ENCODE peak calls at places on chromosomes 4 and X, in nine cellular contexts. One of them, this sample, is unnamed.

GRCh38 chr4:53068755-53069154 is 206.6 kb downstream of the RASL11B start:
- DNase-seq in mesendoderm: no peak
- DNase-seq in transverse colon: no peak
- DNase-seq in ELF-1: no peak
- DNase-seq in M059J: peak; percentile 85
- DNase-seq in ELR: peak; percentile 50
- DNase-seq in Daoy: peak; percentile 7
- DNase-seq in GM20000: no peak
- DNase-seq in AG10803: peak; percentile 11
- DNase-seq in this sample: peak; percentile 15

GRCh38 chr4:128796934-128797333 is 12.6 kb upstream of the JADE1 start:
- DNase-seq in mesendoderm: no peak
- DNase-seq in transverse colon: no peak
- DNase-seq in ELF-1: no peak
- DNase-seq in M059J: peak; percentile 5
- DNase-seq in ELR: peak; percentile 36
- DNase-seq in Daoy: peak; percentile 22
- DNase-seq in GM20000: no peak
- DNase-seq in AG10803: peak; percentile 9
- DNase-seq in this sample: no peak

GRCh38 chr4:87491436-87491835 is 37.7 kb downstream of the SPARCL1 start:
- DNase-seq in mesendoderm: no peak
- DNase-seq in transverse colon: no peak
- DNase-seq in ELF-1: no peak
- DNase-seq in M059J: no peak
- DNase-seq in ELR: no peak
- DNase-seq in Daoy: no peak
- DNase-seq in GM20000: no peak
- DNase-seq in AG10803: no peak
- DNase-seq in this sample: no peak

GRCh38 chr4:83503974-83504373 is 19.1 kb upstream of the ABRAXAS1 start:
- DNase-seq in mesendoderm: no peak
- DNase-seq in transverse colon: no peak
- DNase-seq in ELF-1: no peak
- DNase-seq in M059J: no peak
- DNase-seq in ELR: no peak
- DNase-seq in Daoy: no peak
- DNase-seq in GM20000: no peak
- DNase-seq in AG10803: no peak
- DNase-seq in this sample: no peak

GRCh38 chr4:80070880-80071620 is 2.0 kb downstream of the ANTXR2 start:
- DNase-seq in mesendoderm: no peak
- DNase-seq in transverse colon: no peak
- DNase-seq in ELF-1: no peak
- DNase-seq in M059J: no peak
- DNase-seq in ELR: no peak
- DNase-seq in Daoy: no peak
- DNase-seq in GM20000: no peak
- DNase-seq in AG10803: peak; percentile 37
- DNase-seq in this sample: no peak

GRCh38 chrX:119784747-119785446 is 6.5 kb downstream of the RPL39 start:
- DNase-seq in mesendoderm: peak; percentile 32
- DNase-seq in transverse colon: peak; percentile 49
- DNase-seq in ELF-1: peak; percentile 79
- DNase-seq in M059J: peak; percentile 42
- DNase-seq in ELR: peak; percentile 52
- DNase-seq in Daoy: peak; percentile 19
- DNase-seq in GM20000: no peak
- DNase-seq in AG10803: peak; percentile 27
- DNase-seq in this sample: peak; percentile 40

GRCh38 chr4:26717332-26717731 is 133.4 kb downstream of the TBC1D19 start:
- DNase-seq in mesendoderm: peak; percentile 8
- DNase-seq in transverse colon: no peak
- DNase-seq in ELF-1: no peak
- DNase-seq in M059J: peak; percentile 74
- DNase-seq in ELR: peak; percentile 88
- DNase-seq in Daoy: peak; percentile 76
- DNase-seq in GM20000: no peak
- DNase-seq in AG10803: peak; percentile 81
- DNase-seq in this sample: peak; percentile 88

GRCh38 chr4:99853993-99854392 is 37.4 kb downstream of the DAPP1 start:
- DNase-seq in mesendoderm: no peak
- DNase-seq in transverse colon: no peak
- DNase-seq in ELF-1: no peak
- DNase-seq in M059J: no peak
- DNase-seq in ELR: no peak
- DNase-seq in Daoy: no peak
- DNase-seq in GM20000: no peak
- DNase-seq in AG10803: no peak
- DNase-seq in this sample: no peak

GRCh38 chr4:6546681-6547447 is 28.1 kb upstream of the MAN2B2 start:
- DNase-seq in mesendoderm: peak; percentile 79
- DNase-seq in transverse colon: peak; percentile 10
- DNase-seq in ELF-1: peak; percentile 66
- DNase-seq in M059J: peak; percentile 54
- DNase-seq in ELR: peak; percentile 81
- DNase-seq in Daoy: peak; percentile 59
- DNase-seq in GM20000: peak; percentile 82
- DNase-seq in AG10803: peak; percentile 61
- DNase-seq in this sample: peak; percentile 50

GRCh38 chr4:13783800-13784411 is 156.4 kb upstream of the BOD1L1 start:
- DNase-seq in mesendoderm: no peak
- DNase-seq in transverse colon: no peak
- DNase-seq in ELF-1: no peak
- DNase-seq in M059J: no peak
- DNase-seq in ELR: no peak
- DNase-seq in Daoy: peak; percentile 38
- DNase-seq in GM20000: no peak
- DNase-seq in AG10803: no peak
- DNase-seq in this sample: no peak

GRCh38 chr4:86926428-86927086 is 8.3 kb upstream of the AFF1 start:
- DNase-seq in mesendoderm: peak; percentile 65
- DNase-seq in transverse colon: no peak
- DNase-seq in ELF-1: peak; percentile 48
- DNase-seq in M059J: peak; percentile 26
- DNase-seq in ELR: no peak
- DNase-seq in Daoy: no peak
- DNase-seq in GM20000: no peak
- DNase-seq in AG10803: no peak
- DNase-seq in this sample: peak; percentile 25

GRCh38 chr4:143405197-143405730 is 68.6 kb downstream of the GAB1 start:
- DNase-seq in mesendoderm: no peak
- DNase-seq in transverse colon: no peak
- DNase-seq in ELF-1: no peak
- DNase-seq in M059J: no peak
- DNase-seq in ELR: no peak
- DNase-seq in Daoy: peak; percentile 2
- DNase-seq in GM20000: no peak
- DNase-seq in AG10803: no peak
- DNase-seq in this sample: no peak

GRCh38 chrX:13151806-13152510 is 107.5 kb upstream of the FAM9C start:
- DNase-seq in mesendoderm: peak; percentile 6
- DNase-seq in transverse colon: no peak
- DNase-seq in ELF-1: peak; percentile 19
- DNase-seq in M059J: peak; percentile 89
- DNase-seq in ELR: no peak
- DNase-seq in Daoy: peak; percentile 2
- DNase-seq in GM20000: no peak
- DNase-seq in AG10803: peak; percentile 79
- DNase-seq in this sample: no peak

GRCh38 chr4:179569549-179569948 is 2127.3 kb upstream of the AGA start:
- DNase-seq in mesendoderm: no peak
- DNase-seq in transverse colon: no peak
- DNase-seq in ELF-1: no peak
- DNase-seq in M059J: no peak
- DNase-seq in ELR: no peak
- DNase-seq in Daoy: no peak
- DNase-seq in GM20000: no peak
- DNase-seq in AG10803: no peak
- DNase-seq in this sample: no peak

GRCh38 chr4:142282870-142283431 is 563.1 kb downstream of the INPP4B start:
- DNase-seq in mesendoderm: peak; percentile 37
- DNase-seq in transverse colon: no peak
- DNase-seq in ELF-1: no peak
- DNase-seq in M059J: no peak
- DNase-seq in ELR: peak; percentile 20
- DNase-seq in Daoy: peak; percentile 2
- DNase-seq in GM20000: no peak
- DNase-seq in AG10803: no peak
- DNase-seq in this sample: no peak

GRCh38 chr4:153704522-153704921 is 20.4 kb downstream of the TLR2 start:
- DNase-seq in mesendoderm: no peak
- DNase-seq in transverse colon: no peak
- DNase-seq in ELF-1: no peak
- DNase-seq in M059J: no peak
- DNase-seq in ELR: no peak
- DNase-seq in Daoy: no peak
- DNase-seq in GM20000: no peak
- DNase-seq in AG10803: no peak
- DNase-seq in this sample: no peak

GRCh38 chrX:104318330-104319009 is 63.7 kb upstream of the ESX1 start:
- DNase-seq in mesendoderm: peak; percentile 56
- DNase-seq in transverse colon: peak; percentile 64
- DNase-seq in ELF-1: peak; percentile 7
- DNase-seq in M059J: peak; percentile 86
- DNase-seq in ELR: peak; percentile 83
- DNase-seq in Daoy: peak; percentile 78
- DNase-seq in GM20000: no peak
- DNase-seq in AG10803: peak; percentile 36
- DNase-seq in this sample: peak; percentile 52

GRCh38 chrX:63513825-63514574 is 162.9 kb upstream of the SPIN4 start:
- DNase-seq in mesendoderm: no peak
- DNase-seq in transverse colon: no peak
- DNase-seq in ELF-1: no peak
- DNase-seq in M059J: peak; percentile 2
- DNase-seq in ELR: no peak
- DNase-seq in Daoy: no peak
- DNase-seq in GM20000: no peak
- DNase-seq in AG10803: peak; percentile 90
- DNase-seq in this sample: peak; percentile 75

GRCh38 chrX:65723706-65724105 is 56.3 kb downstream of the MSN start:
- DNase-seq in mesendoderm: no peak
- DNase-seq in transverse colon: no peak
- DNase-seq in ELF-1: no peak
- DNase-seq in M059J: no peak
- DNase-seq in ELR: peak; percentile 51
- DNase-seq in Daoy: no peak
- DNase-seq in GM20000: peak; percentile 32
- DNase-seq in AG10803: no peak
- DNase-seq in this sample: peak; percentile 45

GRCh38 chr4:154230723-154231122 is 260.9 kb downstream of the DCHS2 start:
- DNase-seq in mesendoderm: no peak
- DNase-seq in transverse colon: no peak
- DNase-seq in ELF-1: no peak
- DNase-seq in M059J: no peak
- DNase-seq in ELR: no peak
- DNase-seq in Daoy: no peak
- DNase-seq in GM20000: no peak
- DNase-seq in AG10803: no peak
- DNase-seq in this sample: no peak

GRCh38 chr4:146342600-146343192 is 128.4 kb downstream of the REELD1 start:
- DNase-seq in mesendoderm: peak; percentile 16
- DNase-seq in transverse colon: no peak
- DNase-seq in ELF-1: no peak
- DNase-seq in M059J: peak; percentile 29
- DNase-seq in ELR: peak; percentile 62
- DNase-seq in Daoy: peak; percentile 3
- DNase-seq in GM20000: peak; percentile 23
- DNase-seq in AG10803: peak; percentile 47
- DNase-seq in this sample: peak; percentile 45

GRCh38 chr4:183517781-183518180 is 12.9 kb downstream of the ING2 start:
- DNase-seq in mesendoderm: no peak
- DNase-seq in transverse colon: no peak
- DNase-seq in ELF-1: no peak
- DNase-seq in M059J: no peak
- DNase-seq in ELR: no peak
- DNase-seq in Daoy: no peak
- DNase-seq in GM20000: no peak
- DNase-seq in AG10803: no peak
- DNase-seq in this sample: no peak

GRCh38 chrX:40152706-40153334 is 55.1 kb upstream of the BCOR start:
- DNase-seq in mesendoderm: peak; percentile 23
- DNase-seq in transverse colon: peak; percentile 52
- DNase-seq in ELF-1: peak; percentile 64
- DNase-seq in M059J: peak; percentile 76
- DNase-seq in ELR: peak; percentile 42
- DNase-seq in Daoy: peak; percentile 53
- DNase-seq in GM20000: peak; percentile 48
- DNase-seq in AG10803: no peak
- DNase-seq in this sample: peak; percentile 40

GRCh38 chr4:32560306-32560705 is 1840.1 kb downstream of the PCDH7 start:
- DNase-seq in mesendoderm: no peak
- DNase-seq in transverse colon: no peak
- DNase-seq in ELF-1: no peak
- DNase-seq in M059J: peak; percentile 7
- DNase-seq in ELR: peak; percentile 43
- DNase-seq in Daoy: no peak
- DNase-seq in GM20000: no peak
- DNase-seq in AG10803: no peak
- DNase-seq in this sample: no peak

GRCh38 chrX:1390621-1391369 is 1.1 kb downstream of the SLC25A6 start:
- DNase-seq in mesendoderm: no peak
- DNase-seq in transverse colon: peak; percentile 13
- DNase-seq in ELF-1: no peak
- DNase-seq in M059J: no peak
- DNase-seq in ELR: no peak
- DNase-seq in Daoy: no peak
- DNase-seq in GM20000: no peak
- DNase-seq in AG10803: no peak
- DNase-seq in this sample: no peak

GRCh38 chrX:148582353-148582752 is 81.9 kb downstream of the AFF2 start:
- DNase-seq in mesendoderm: no peak
- DNase-seq in transverse colon: no peak
- DNase-seq in ELF-1: no peak
- DNase-seq in M059J: no peak
- DNase-seq in ELR: no peak
- DNase-seq in Daoy: no peak
- DNase-seq in GM20000: no peak
- DNase-seq in AG10803: peak; percentile 22
- DNase-seq in this sample: no peak

GRCh38 chrX:154486396-154487207 is at the start of gene UBL4A:
- DNase-seq in mesendoderm: peak; percentile 60
- DNase-seq in transverse colon: peak; percentile 63
- DNase-seq in ELF-1: peak; percentile 79
- DNase-seq in M059J: peak; percentile 73
- DNase-seq in ELR: peak; percentile 58
- DNase-seq in Daoy: peak; percentile 58
- DNase-seq in GM20000: peak; percentile 85
- DNase-seq in AG10803: peak; percentile 27
- DNase-seq in this sample: peak; percentile 64

GRCh38 chr4:79623125-79623905 is 215.3 kb upstream of the GK2 start:
- DNase-seq in mesendoderm: no peak
- DNase-seq in transverse colon: no peak
- DNase-seq in ELF-1: no peak
- DNase-seq in M059J: no peak
- DNase-seq in ELR: peak; percentile 14
- DNase-seq in Daoy: no peak
- DNase-seq in GM20000: no peak
- DNase-seq in AG10803: peak; percentile 25
- DNase-seq in this sample: peak; percentile 3

GRCh38 chr4:6962211-6963041 is 52.8 kb downstream of the TBC1D14 start:
- DNase-seq in mesendoderm: no peak
- DNase-seq in transverse colon: no peak
- DNase-seq in ELF-1: no peak
- DNase-seq in M059J: no peak
- DNase-seq in ELR: no peak
- DNase-seq in Daoy: no peak
- DNase-seq in GM20000: no peak
- DNase-seq in AG10803: no peak
- DNase-seq in this sample: no peak

GRCh38 chrX:1355131-1355799 is 18.7 kb downstream of the IL3RA start:
- DNase-seq in mesendoderm: peak; percentile 72
- DNase-seq in transverse colon: no peak
- DNase-seq in ELF-1: peak; percentile 47
- DNase-seq in M059J: no peak
- DNase-seq in ELR: no peak
- DNase-seq in Daoy: no peak
- DNase-seq in GM20000: no peak
- DNase-seq in AG10803: no peak
- DNase-seq in this sample: no peak

GRCh38 chrX:33434256-33435092 is 223.1 kb upstream of the DMD start:
- DNase-seq in mesendoderm: peak; percentile 76
- DNase-seq in transverse colon: peak; percentile 43
- DNase-seq in ELF-1: peak; percentile 94
- DNase-seq in M059J: peak; percentile 18
- DNase-seq in ELR: peak; percentile 28
- DNase-seq in Daoy: peak; percentile 19
- DNase-seq in GM20000: peak; percentile 3
- DNase-seq in AG10803: peak; percentile 15
- DNase-seq in this sample: peak; percentile 0